ENCODE peak calls at places on chromosomes 1 and 21, in ten cellular contexts. J is PC-3; Y is pancreas; K is MM.1S; X is heart right ventricle; T is thoracic aorta; C is adrenal gland; P is CD8-positive, alpha-beta T cell; R is IMR-90; L is cardiac muscle cell. M is an unnamed sample.
A peak's percentile ranks its signal among the peaks of the same experiment; 100 is the strongest.

GRCh38 chr1:152502496-152503180 is 8.0 kb upstream of the LCE5A start:
- DNase-seq in J (peak; percentile 28), Y (no peak), C (no peak), L (no peak), X (no peak), R (no peak), K (no peak), P (no peak), T (no peak), M (no peak)

GRCh38 chr1:223707270-223708000 is 4.9 kb upstream of the CAPN2 start:
- DNase-seq in C (peak; percentile 95), L (no peak), P (no peak), R (peak; percentile 100), X (peak; percentile 35), Y (no peak), K (no peak), J (peak; percentile 99), T (no peak), M (no peak)

GRCh38 chr1:204740354-204740753 is 54.8 kb upstream of the LRRN2 start:
- DNase-seq in C (no peak), R (no peak), P (no peak), J (no peak), T (no peak), Y (no peak), K (no peak), L (no peak), X (no peak), M (no peak)

GRCh38 chr1:181255270-181255929 is 166.9 kb downstream of the IER5 start:
- DNase-seq in L (no peak), J (peak; percentile 83), T (no peak), C (peak; percentile 79), P (no peak), Y (no peak), K (no peak), R (peak; percentile 95), X (no peak), M (no peak)

GRCh38 chr1:22712502-22713271 is 2.0 kb downstream of the EPHB2 start:
- DNase-seq in P (no peak), C (no peak), J (peak; percentile 71), T (no peak), K (peak; percentile 34), R (peak; percentile 79), Y (no peak), L (no peak), X (no peak), M (no peak)

GRCh38 chr1:189429610-189430009 is 1048.1 kb downstream of the BRINP3 start:
- DNase-seq in T (no peak), J (peak; percentile 71), C (no peak), X (no peak), Y (no peak), R (peak; percentile 52), L (peak; percentile 68), P (no peak), K (peak; percentile 55), M (no peak)

GRCh38 chr1:76053021-76053420 is 21.5 kb upstream of the ST6GALNAC3 start:
- DNase-seq in R (no peak), X (no peak), Y (no peak), L (peak; percentile 35), J (no peak), P (no peak), C (no peak), K (no peak), T (no peak), M (no peak)

GRCh38 chr1:201119826-201120225 is 7.2 kb downstream of the ASCL5 start:
- DNase-seq in P (no peak), J (no peak), Y (no peak), K (no peak), C (no peak), R (no peak), X (no peak), T (no peak), L (no peak), M (no peak)

GRCh38 chr1:215416497-215416896 is 150.6 kb upstream of the KCTD3 start:
- DNase-seq in R (no peak), J (no peak), X (no peak), L (no peak), C (no peak), P (no peak), Y (no peak), T (no peak), K (no peak), M (no peak)

GRCh38 chr1:201528631-201529260 is 10.2 kb upstream of the NAV1 start:
- DNase-seq in K (no peak), X (no peak), Y (no peak), C (no peak), R (peak; percentile 83), T (no peak), L (no peak), J (no peak), P (no peak), M (no peak)

GRCh38 chr21:33419538-33420123 is 16.4 kb downstream of the IFNGR2 start:
- DNase-seq in Y (no peak), K (no peak), J (peak; percentile 73), L (no peak), T (no peak), C (peak; percentile 62), P (no peak), R (peak; percentile 76), X (no peak), M (no peak)

GRCh38 chr1:25520446-25521061 is 22.9 kb upstream of the LDLRAP1 start:
- DNase-seq in R (peak; percentile 69), Y (no peak), P (peak; percentile 65), L (peak; percentile 71), X (peak; percentile 44), K (peak; percentile 68), C (peak; percentile 82), T (no peak), J (peak; percentile 70), M (peak; percentile 61)

GRCh38 chr1:27318137-27318536 is 3.8 kb upstream of the TMEM222 start:
- DNase-seq in X (no peak), L (no peak), K (no peak), C (no peak), T (no peak), P (no peak), R (no peak), Y (no peak), J (no peak), M (no peak)

GRCh38 chr1:32650752-32651460 is at the start of gene RBBP4:
- DNase-seq in J (peak; percentile 97), K (peak; percentile 98), P (peak; percentile 99), X (peak; percentile 99), L (peak; percentile 97), Y (peak; percentile 99), R (peak; percentile 96), C (peak; percentile 99), T (peak; percentile 85), M (peak; percentile 96)

GRCh38 chr1:207040181-207040533 is 7.6 kb upstream of the C1orf116 start:
- DNase-seq in P (no peak), R (peak; percentile 43), C (no peak), J (no peak), Y (no peak), T (no peak), X (no peak), L (no peak), K (no peak), M (no peak)
- H3K27ac ChIP-seq in P (no peak overlapping the region), R (no peak overlapping the region), C (no peak overlapping the region), J (no peak overlapping the region), Y (no peak overlapping the region), T (no peak overlapping the region), X (peak overlapping the region; percentile 37), L (peak overlapping the region; percentile 24), K (no peak overlapping the region), M (no peak overlapping the region)

GRCh38 chr21:14814282-14814681 is 250.5 kb downstream of the NRIP1 start:
- DNase-seq in P (no peak), R (no peak), L (no peak), K (no peak), X (no peak), J (no peak), T (no peak), C (no peak), Y (no peak), M (no peak)
- H3K4me1 ChIP-seq in P (no peaks in the 10 kb centered on the region), R (no peaks in the 10 kb centered on the region), L (no peaks in the 10 kb centered on the region), K (no peaks in the 10 kb centered on the region), X (no peaks in the 10 kb centered on the region), J (no peaks in the 10 kb centered on the region), T (no peaks in the 10 kb centered on the region), C (no peaks in the 10 kb centered on the region), Y (no peaks in the 10 kb centered on the region), M (no peaks in the 10 kb centered on the region)

GRCh38 chr1:15941044-15941840 is 34.7 kb downstream of the ZBTB17 start:
- DNase-seq in P (no peak), K (no peak), Y (peak; percentile 69), C (no peak), J (no peak), X (no peak), R (no peak), L (no peak), T (no peak), M (no peak)

GRCh38 chr1:15942661-15943514 is 33.0 kb downstream of the ZBTB17 start:
- DNase-seq in J (no peak), P (no peak), Y (no peak), C (no peak), X (no peak), R (no peak), K (no peak), L (no peak), T (no peak), M (no peak)

GRCh38 chr1:15943515-15944307 is 32.2 kb downstream of the ZBTB17 start:
- DNase-seq in C (no peak), X (no peak), P (no peak), Y (peak; percentile 68), R (no peak), K (no peak), T (no peak), J (no peak), L (no peak), M (no peak)

GRCh38 chr1:15940110-15941043 is 35.5 kb downstream of the ZBTB17 start:
- DNase-seq in L (no peak), X (no peak), P (no peak), C (no peak), J (no peak), Y (no peak), K (no peak), R (no peak), T (no peak), M (no peak)

DNA sequence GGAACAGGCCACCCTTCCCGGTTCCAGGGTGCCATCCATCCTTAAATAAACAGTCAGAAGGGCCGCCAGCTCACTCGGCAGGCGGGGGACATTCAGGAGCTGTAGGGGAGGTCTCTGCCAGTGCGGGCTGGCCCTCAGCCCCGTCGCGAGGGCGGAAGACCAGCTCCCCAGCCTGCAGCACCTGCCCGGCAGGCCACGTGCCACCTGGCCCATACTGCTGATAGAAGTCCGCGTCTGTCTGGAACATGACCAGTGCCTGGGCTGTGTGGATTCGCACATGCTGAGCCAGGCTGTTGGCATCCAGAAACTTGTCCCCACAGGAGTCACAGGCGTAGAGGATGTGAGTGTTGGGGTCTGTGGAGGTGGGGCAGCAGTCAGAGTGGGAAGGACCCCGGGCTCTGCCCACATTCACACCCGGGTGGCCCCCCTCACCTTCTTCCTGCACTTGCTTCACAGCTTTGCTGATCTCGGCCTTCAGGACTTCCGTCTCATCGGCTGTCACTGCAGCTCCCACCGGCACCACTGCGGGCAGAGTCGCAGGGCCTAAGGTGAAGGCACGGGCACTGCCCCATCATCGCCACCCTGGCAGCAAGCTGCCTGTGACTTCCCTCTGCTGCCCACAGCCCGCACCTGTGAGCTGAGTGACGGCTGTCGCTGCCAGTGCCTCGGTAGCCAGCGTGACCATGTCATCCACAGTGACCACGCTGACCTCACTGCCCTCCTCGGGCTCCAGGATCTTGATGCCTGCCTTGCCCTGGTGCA is 33.8 kb downstream of the ZBTB17 start:
- DNase-seq in K (no peak), P (no peak), Y (peak; percentile 92), X (no peak), L (no peak), J (no peak), C (no peak), T (no peak), R (no peak), M (no peak)
- H3K36me3 ChIP-seq in K (no peaks in the 10 kb centered on the region), P (peaks cover 47% of the 10 kb centered on the region), Y (peaks cover 76% of the 10 kb centered on the region), X (no peaks in the 10 kb centered on the region), L (peaks cover 51% of the 10 kb centered on the region), J (peaks cover 40% of the 10 kb centered on the region), C (no peaks in the 10 kb centered on the region), T (peaks cover 72% of the 10 kb centered on the region), R (peaks cover 78% of the 10 kb centered on the region), M (peaks cover 75% of the 10 kb centered on the region)

GRCh38 chr21:38440746-38441145 is 57.5 kb downstream of the ERG start:
- DNase-seq in Y (no peak), K (no peak), C (peak; percentile 41), X (no peak), P (no peak), L (no peak), T (no peak), R (peak; percentile 80), J (peak; percentile 83), M (no peak)
- H3K27ac ChIP-seq in Y (no peak overlapping the region), K (no peak overlapping the region), C (no peak overlapping the region), X (no peak overlapping the region), P (no peak overlapping the region), L (no peak overlapping the region), T (no peak overlapping the region), R (no peak overlapping the region), J (peak overlapping the region; percentile 52), M (no peak overlapping the region)

M was measured in CD4-positive, alpha-beta memory T cell.